ENCODE peak calls at places on chromosomes 5 and 9, in five cellular contexts. One of them, this sample, is unnamed.

GRCh38 chr9:131048820-131049219 is 39.8 kb downstream of the LAMC3 start:
- DNase-seq in HCT116: no peak
- DNase-seq in cardiac fibroblast: no peak
- DNase-seq in pancreas: no peak
- DNase-seq in neural progenitor cell: no peak
- DNase-seq in this sample: no peak

GRCh38 chr5:165304193-165304820 is 1798.9 kb downstream of the MAT2B start:
- DNase-seq in pancreas: no peak
- DNase-seq in neural progenitor cell: no peak
- DNase-seq in HCT116: no peak
- DNase-seq in cardiac fibroblast: no peak
- DNase-seq in this sample: no peak

GRCh38 chr9:107710552-107710951 is 221.0 kb upstream of the KLF4 start:
- DNase-seq in HCT116: no peak
- DNase-seq in pancreas: no peak
- DNase-seq in neural progenitor cell: no peak
- DNase-seq in cardiac fibroblast: no peak
- DNase-seq in this sample: no peak

GRCh38 chr5:172429201-172429940 is 25.0 kb downstream of the SH3PXD2B start:
- DNase-seq in pancreas: no peak
- DNase-seq in neural progenitor cell: no peak
- DNase-seq in HCT116: no peak
- DNase-seq in cardiac fibroblast: peak; percentile 90
- DNase-seq in this sample: peak; percentile 16

GRCh38 chr9:8903077-8903476 is 1103.5 kb upstream of the DMAC1 start:
- DNase-seq in pancreas: no peak
- DNase-seq in HCT116: no peak
- DNase-seq in cardiac fibroblast: no peak
- DNase-seq in neural progenitor cell: no peak
- DNase-seq in this sample: no peak

GRCh38 chr9:125991886-125992529 is 244.8 kb downstream of the PBX3 start:
- DNase-seq in cardiac fibroblast: no peak
- DNase-seq in neural progenitor cell: no peak
- DNase-seq in HCT116: no peak
- DNase-seq in pancreas: no peak
- DNase-seq in this sample: no peak

GRCh38 chr5:58235279-58235678 is 224.6 kb downstream of the PLK2 start:
- DNase-seq in neural progenitor cell: no peak
- DNase-seq in HCT116: no peak
- DNase-seq in pancreas: no peak
- DNase-seq in cardiac fibroblast: peak; percentile 82
- DNase-seq in this sample: peak; percentile 25

GRCh38 chr5:38885208-38885607 is 39.4 kb downstream of the OSMR start:
- DNase-seq in HCT116: no peak
- DNase-seq in neural progenitor cell: no peak
- DNase-seq in pancreas: no peak
- DNase-seq in cardiac fibroblast: no peak
- DNase-seq in this sample: no peak

DNA sequence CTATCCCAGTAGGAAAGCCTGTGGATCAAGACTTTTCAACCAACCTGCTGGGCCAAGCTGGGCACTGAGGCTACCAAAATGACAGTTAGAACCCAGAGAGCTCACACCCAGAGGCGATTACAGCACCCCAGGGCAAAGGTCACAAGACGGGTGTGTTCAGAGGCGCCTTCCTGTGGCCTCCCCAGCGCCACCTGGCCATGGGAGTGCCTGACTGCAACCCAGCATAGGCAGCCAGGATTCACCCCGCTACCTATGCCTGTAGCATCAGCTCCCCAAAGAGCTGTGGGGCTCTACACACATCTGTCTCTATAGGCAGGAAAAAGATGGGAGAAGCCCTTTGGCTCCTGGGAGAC is 33.5 kb downstream of the PDGFRB start:
- DNase-seq in neural progenitor cell: peak; percentile 61
- DNase-seq in cardiac fibroblast: no peak
- DNase-seq in pancreas: no peak
- DNase-seq in HCT116: no peak
- DNase-seq in this sample: peak; percentile 62
- TF ChIP-seq CTCF in neural progenitor cell: peak; percentile 53
- TF ChIP-seq CTCF in cardiac fibroblast: peak; percentile 26
- TF ChIP-seq CTCF in pancreas: no peak
- TF ChIP-seq CTCF in HCT116: peak; percentile 68
- TF ChIP-seq CTCF in this sample: peak; percentile 57

GRCh38 chr9:96564217-96564616 is 55.4 kb downstream of the CDC14B start:
- DNase-seq in pancreas: no peak
- DNase-seq in cardiac fibroblast: no peak
- DNase-seq in HCT116: no peak
- DNase-seq in neural progenitor cell: no peak
- DNase-seq in this sample: no peak

GRCh38 chr9:96565684-96566360 is 53.8 kb downstream of the CDC14B start:
- DNase-seq in cardiac fibroblast: peak; percentile 42
- DNase-seq in neural progenitor cell: peak; percentile 7
- DNase-seq in pancreas: no peak
- DNase-seq in HCT116: no peak
- DNase-seq in this sample: no peak

GRCh38 chr9:96566401-96567202 is 53.0 kb downstream of the CDC14B start:
- DNase-seq in cardiac fibroblast: peak; percentile 45
- DNase-seq in pancreas: peak; percentile 80
- DNase-seq in neural progenitor cell: peak; percentile 90
- DNase-seq in HCT116: peak; percentile 88
- DNase-seq in this sample: peak; percentile 70

DNA sequence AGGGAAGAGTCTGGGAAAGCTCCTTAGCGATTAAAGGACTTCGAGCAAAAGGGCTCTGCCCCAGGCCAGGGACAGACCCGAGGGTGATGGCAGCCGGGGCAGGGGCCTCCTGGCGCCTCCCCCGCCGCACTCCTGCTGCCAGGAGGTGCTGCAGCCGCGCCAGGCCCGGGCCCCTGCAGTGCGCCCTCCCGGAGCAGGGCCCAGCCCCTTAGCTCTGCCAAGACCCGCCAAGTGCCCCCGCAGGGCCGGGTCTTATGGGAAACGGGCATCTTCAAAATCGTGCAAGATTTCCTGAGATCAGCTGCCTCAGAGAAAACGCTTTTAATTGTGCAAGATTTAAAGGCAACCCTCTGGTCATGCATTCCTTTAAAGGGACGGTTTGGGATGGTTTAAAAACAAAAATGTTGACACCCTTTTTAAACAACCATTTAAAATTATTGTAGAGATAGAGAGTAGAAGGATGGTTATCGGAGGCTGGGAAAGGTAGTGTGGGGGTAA is 52.4 kb downstream of the CDC14B start:
- DNase-seq in pancreas: no peak
- DNase-seq in cardiac fibroblast: peak; percentile 39
- DNase-seq in neural progenitor cell: no peak
- DNase-seq in HCT116: no peak
- DNase-seq in this sample: no peak
- TF ChIP-seq CTCF in pancreas: no peak
- TF ChIP-seq CTCF in cardiac fibroblast: no peak
- TF ChIP-seq CTCF in neural progenitor cell: no peak
- TF ChIP-seq CTCF in HCT116: no peak
- TF ChIP-seq CTCF in this sample: no peak

GRCh38 chr9:91195372-91196012 is 166.2 kb downstream of the AUH start:
- DNase-seq in cardiac fibroblast: no peak
- DNase-seq in pancreas: peak; percentile 17
- DNase-seq in HCT116: no peak
- DNase-seq in neural progenitor cell: no peak
- DNase-seq in this sample: no peak

GRCh38 chr9:91193658-91194391 is 167.9 kb downstream of the AUH start:
- DNase-seq in HCT116: peak; percentile 64
- DNase-seq in neural progenitor cell: peak; percentile 92
- DNase-seq in pancreas: peak; percentile 87
- DNase-seq in cardiac fibroblast: peak; percentile 98
- DNase-seq in this sample: peak; percentile 80

GRCh38 chr9:91192379-91192775 is 169.3 kb downstream of the AUH start:
- DNase-seq in neural progenitor cell: no peak
- DNase-seq in HCT116: no peak
- DNase-seq in pancreas: peak; percentile 39
- DNase-seq in cardiac fibroblast: peak; percentile 57
- DNase-seq in this sample: no peak

GRCh38 chr9:91191443-91192378 is 170.0 kb downstream of the AUH start:
- DNase-seq in cardiac fibroblast: no peak
- DNase-seq in pancreas: no peak
- DNase-seq in HCT116: no peak
- DNase-seq in neural progenitor cell: no peak
- DNase-seq in this sample: no peak

DNA sequence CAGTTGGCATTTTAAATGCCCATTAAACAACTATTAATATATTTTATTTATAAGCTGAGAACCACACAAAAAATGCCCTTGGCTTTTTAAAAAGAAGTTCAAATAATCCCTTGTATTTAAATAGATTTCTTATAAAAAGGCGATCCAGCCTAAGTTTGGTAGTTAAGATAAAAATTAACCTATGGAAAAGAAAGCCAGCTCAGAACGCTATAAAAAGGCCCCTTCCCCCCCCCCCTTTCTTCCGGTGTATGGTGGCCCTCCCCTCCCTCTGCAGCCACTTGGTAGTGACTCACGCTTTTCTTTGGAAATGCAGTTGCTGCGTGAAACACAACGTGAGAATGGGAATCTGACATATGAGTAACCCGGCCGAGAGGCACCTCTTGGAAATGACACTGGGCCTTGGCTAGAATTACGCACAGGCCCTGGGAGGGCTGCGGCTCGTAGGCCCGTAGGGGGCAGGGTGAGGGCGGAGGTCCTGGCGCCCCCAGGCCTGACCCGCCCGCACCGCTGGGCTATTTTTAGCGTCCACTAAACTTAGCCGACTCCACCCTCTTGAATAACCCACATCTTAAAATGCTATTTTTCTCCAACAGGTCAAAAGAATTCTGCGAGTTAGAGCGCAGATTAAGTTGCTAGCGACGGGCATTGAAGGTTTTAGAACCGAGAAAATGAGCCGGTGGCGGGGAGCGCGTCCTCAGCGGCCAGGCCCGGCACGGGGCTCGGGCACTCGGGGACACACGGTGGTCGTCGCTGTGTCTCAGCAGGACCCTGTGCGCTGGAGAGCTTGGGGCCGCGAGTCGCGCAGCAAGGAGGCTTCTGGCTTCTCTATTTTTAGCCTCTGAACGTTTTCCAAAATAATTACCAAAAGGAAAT is 168.7 kb downstream of the AUH start:
- DNase-seq in HCT116: peak; percentile 97
- DNase-seq in cardiac fibroblast: peak; percentile 99
- DNase-seq in pancreas: peak; percentile 85
- DNase-seq in neural progenitor cell: peak; percentile 67
- DNase-seq in this sample: peak; percentile 69
- TF ChIP-seq CTCF in HCT116: peak; percentile 16
- TF ChIP-seq CTCF in cardiac fibroblast: peak; percentile 8
- TF ChIP-seq CTCF in pancreas: no peak
- TF ChIP-seq CTCF in neural progenitor cell: peak; percentile 46
- TF ChIP-seq CTCF in this sample: no peak

GRCh38 chr9:37242089-37242488 is 121.7 kb downstream of the ZCCHC7 start:
- DNase-seq in cardiac fibroblast: no peak
- DNase-seq in HCT116: no peak
- DNase-seq in pancreas: no peak
- DNase-seq in neural progenitor cell: no peak
- DNase-seq in this sample: no peak

GRCh38 chr9:37239921-37240320 is 119.5 kb downstream of the ZCCHC7 start:
- DNase-seq in HCT116: no peak
- DNase-seq in neural progenitor cell: no peak
- DNase-seq in cardiac fibroblast: no peak
- DNase-seq in pancreas: no peak
- DNase-seq in this sample: no peak

GRCh38 chr9:37239224-37239859 is 119.0 kb downstream of the ZCCHC7 start:
- DNase-seq in pancreas: no peak
- DNase-seq in HCT116: no peak
- DNase-seq in cardiac fibroblast: no peak
- DNase-seq in neural progenitor cell: peak; percentile 10
- DNase-seq in this sample: no peak

GRCh38 chr9:37243588-37244345 is 123.4 kb downstream of the ZCCHC7 start:
- DNase-seq in HCT116: no peak
- DNase-seq in cardiac fibroblast: no peak
- DNase-seq in pancreas: no peak
- DNase-seq in neural progenitor cell: no peak
- DNase-seq in this sample: no peak

GRCh38 chr9:37241340-37241739 is 121.0 kb downstream of the ZCCHC7 start:
- DNase-seq in neural progenitor cell: no peak
- DNase-seq in cardiac fibroblast: no peak
- DNase-seq in HCT116: no peak
- DNase-seq in pancreas: no peak
- DNase-seq in this sample: no peak
- TF ChIP-seq CTCF in neural progenitor cell: no peak
- TF ChIP-seq CTCF in cardiac fibroblast: no peak
- TF ChIP-seq CTCF in HCT116: no peak
- TF ChIP-seq CTCF in pancreas: no peak
- TF ChIP-seq CTCF in this sample: no peak

GRCh38 chr5:148815578-148815977 is 10.8 kb upstream of the ADRB2 start:
- DNase-seq in HCT116: no peak
- DNase-seq in neural progenitor cell: no peak
- DNase-seq in pancreas: no peak
- DNase-seq in cardiac fibroblast: no peak
- DNase-seq in this sample: no peak

GRCh38 chr5:148816357-148816756 is 10.1 kb upstream of the ADRB2 start:
- DNase-seq in neural progenitor cell: no peak
- DNase-seq in HCT116: no peak
- DNase-seq in cardiac fibroblast: no peak
- DNase-seq in pancreas: no peak
- DNase-seq in this sample: no peak

GRCh38 chr5:148816822-148817221 is 9.6 kb upstream of the ADRB2 start:
- DNase-seq in neural progenitor cell: peak; percentile 16
- DNase-seq in HCT116: no peak
- DNase-seq in cardiac fibroblast: no peak
- DNase-seq in pancreas: no peak
- DNase-seq in this sample: no peak

GRCh38 chr5:148817606-148818005 is 8.8 kb upstream of the ADRB2 start:
- DNase-seq in HCT116: no peak
- DNase-seq in cardiac fibroblast: no peak
- DNase-seq in pancreas: no peak
- DNase-seq in neural progenitor cell: no peak
- DNase-seq in this sample: no peak

DNA sequence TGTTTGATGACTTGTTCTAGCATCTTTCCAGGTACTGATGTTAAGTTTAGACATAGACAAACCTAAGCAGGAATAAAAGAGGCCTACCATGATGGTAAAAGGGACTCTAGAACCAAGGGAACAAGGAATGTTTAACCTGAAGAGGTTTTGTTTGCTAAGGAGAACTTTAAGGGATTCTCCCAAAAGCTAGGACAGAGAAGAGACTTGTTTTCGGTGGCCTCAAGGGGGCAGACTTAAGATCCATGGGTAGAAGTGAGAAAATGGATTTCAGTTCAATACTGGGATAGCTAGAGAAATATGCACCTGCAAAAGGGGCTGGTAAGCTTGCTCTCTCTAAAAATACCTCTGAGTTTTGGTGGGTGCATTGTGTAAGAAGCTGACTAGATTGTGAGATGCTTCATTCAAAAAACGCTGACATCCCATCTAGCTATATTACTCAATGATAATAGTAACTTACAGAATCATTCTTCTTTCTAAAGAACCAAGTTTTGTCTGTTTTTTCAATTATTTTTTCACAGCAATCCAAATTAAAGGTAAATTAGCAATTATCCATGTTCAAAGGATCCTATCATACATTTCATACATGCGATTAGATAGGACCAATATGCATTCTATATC is 5.5 kb upstream of the ADRB2 start:
- DNase-seq in pancreas: no peak
- DNase-seq in HCT116: peak; percentile 31
- DNase-seq in neural progenitor cell: peak; percentile 58
- DNase-seq in cardiac fibroblast: peak; percentile 64
- DNase-seq in this sample: peak; percentile 64
- TF ChIP-seq CTCF in pancreas: no peak
- TF ChIP-seq CTCF in HCT116: peak; percentile 78
- TF ChIP-seq CTCF in neural progenitor cell: peak; percentile 72
- TF ChIP-seq CTCF in cardiac fibroblast: peak; percentile 66
- TF ChIP-seq CTCF in this sample: peak; percentile 61

GRCh38 chr9:134381671-134382505 is 55.6 kb downstream of the RXRA start:
- DNase-seq in neural progenitor cell: no peak
- DNase-seq in HCT116: no peak
- DNase-seq in pancreas: no peak
- DNase-seq in cardiac fibroblast: no peak
- DNase-seq in this sample: no peak
- TF ChIP-seq CTCF in neural progenitor cell: peak; percentile 25
- TF ChIP-seq CTCF in HCT116: peak; percentile 60
- TF ChIP-seq CTCF in pancreas: no peak
- TF ChIP-seq CTCF in cardiac fibroblast: no peak
- TF ChIP-seq CTCF in this sample: peak; percentile 18

This sample was measured in Calu3.